ENCODE peak calls at places on chromosomes 6 and 20, in four cellular contexts. H, U, V and A are unnamed samples. For H3K27me3 and H3K4me1, the result is how much of the 10 kb centered on the place peaks cover.

GRCh38 chr20:21272279-21272678 is 30.9 kb upstream of the XRN2 start:
- DNase-seq in V (no peak), U (no peak), H (no peak), A (no peak)

GRCh38 chr20:35606127-35606526 is 9.5 kb upstream of the SPAG4 start:
- DNase-seq in V (no peak), H (no peak), U (peak), A (no peak)

GRCh38 chr20:33684533-33685327 is 1.5 kb downstream of the E2F1 start:
- DNase-seq in V (no peak), H (no peak), U (no peak), A (no peak)

GRCh38 chr20:40251284-40251932 is 437.6 kb downstream of the MAFB start:
- DNase-seq in H (no peak), V (no peak), U (no peak), A (no peak)

GRCh38 chr6:7902867-7903266 is 7.7 kb downstream of the TXNDC5 start:
- DNase-seq in U (no peak), H (no peak), V (no peak), A (no peak)

GRCh38 chr6:77264970-77265369 is 198.3 kb downstream of the HTR1B start:
- DNase-seq in U (no peak), H (no peak), V (no peak), A (no peak)

GRCh38 chr20:46820682-46821081 is 74.0 kb upstream of the EYA2 start:
- DNase-seq in H (no peak), V (no peak), U (no peak), A (no peak)

GRCh38 chr6:139291813-139292619 is at the start of gene TXLNB:
- DNase-seq in H (peak), U (peak), V (peak), A (peak)

GRCh38 chr6:21905531-21905930 is 312.0 kb downstream of the SOX4 start:
- DNase-seq in U (no peak), V (no peak), H (no peak), A (no peak)

GRCh38 chr6:46323312-46323965 is 152.7 kb upstream of the ENPP5 start:
- DNase-seq in V (no peak), H (no peak), U (no peak), A (no peak)

GRCh38 chr6:42417641-42418112 is 34.0 kb downstream of the TRERF1 start:
- DNase-seq in U (no peak), V (peak), H (peak), A (no peak)

GRCh38 chr6:23503173-23503572 is 622.8 kb upstream of the NRSN1 start:
- DNase-seq in U (no peak), H (no peak), V (no peak), A (no peak)

GRCh38 chr6:99138445-99138844 is 190.7 kb upstream of the FBXL4 start:
- DNase-seq in V (no peak), U (no peak), H (no peak), A (no peak)

GRCh38 chr20:49562341-49563014 is 5.5 kb downstream of the PTGIS start:
- DNase-seq in V (no peak), U (peak), H (no peak), A (peak)

GRCh38 chr6:130293800-130294199 is 71.0 kb upstream of the SAMD3 start:
- DNase-seq in U (no peak), H (peak), V (peak), A (no peak)

GRCh38 chr6:1930356-1930755 is 315.0 kb downstream of the GMDS start:
- DNase-seq in U (no peak), H (no peak), V (no peak), A (no peak)

GRCh38 chr6:34339432-34339831 is 53.0 kb downstream of the NUDT3 start:
- DNase-seq in H (no peak), V (no peak), U (no peak), A (no peak)

GRCh38 chr6:117399924-117400323 is 25.8 kb downstream of the ROS1 start:
- DNase-seq in H (no peak), U (no peak), V (no peak), A (no peak)

GRCh38 chr6:82257088-82257774 is 9.7 kb upstream of the IBTK start:
- DNase-seq in U (no peak), H (no peak), V (no peak), A (no peak)

GRCh38 chr20:31551581-31552081 is 37.4 kb downstream of the HM13 start:
- DNase-seq in H (no peak), V (no peak), U (no peak), A (no peak)

GRCh38 chr20:7503501-7503900 is 436.8 kb downstream of the HAO1 start:
- DNase-seq in V (no peak), H (no peak), U (no peak), A (no peak)

GRCh38 chr6:143490775-143491174 is 20.7 kb downstream of the FUCA2 start:
- DNase-seq in V (no peak), U (no peak), H (no peak), A (no peak)

GRCh38 chr20:10402938-10403593 is 31.0 kb downstream of the MKKS start:
- DNase-seq in U (no peak), V (no peak), H (no peak), A (no peak)

DNA sequence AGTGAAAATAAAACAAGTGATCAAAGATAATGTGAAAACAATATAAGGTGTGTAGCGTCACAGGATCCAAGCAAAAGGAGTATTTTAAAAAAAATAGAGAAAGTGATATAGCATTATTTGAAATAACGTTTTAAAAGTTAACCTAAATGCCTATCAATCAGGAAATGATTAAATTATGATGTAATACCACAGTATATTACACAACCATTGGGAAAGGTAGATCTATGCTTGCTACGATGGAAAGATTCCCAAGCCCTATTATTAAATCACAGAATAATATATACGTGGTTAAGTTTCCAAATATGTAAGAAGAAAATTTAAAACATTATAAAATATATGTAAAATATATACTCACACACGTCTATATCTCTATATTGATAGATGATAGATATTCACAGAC is 15.4 kb upstream of the TCF21 start:
- DNase-seq in V (no peak), H (no peak), U (no peak), A (no peak)
- H3K27me3 ChIP-seq in V (under half), H (under half), U (under half), A (under half)

GRCh38 chr20:9329356-9330092 is 184.9 kb upstream of the LAMP5 start:
- DNase-seq in H (no peak), U (no peak), V (no peak), A (no peak)
- H3K4me1 ChIP-seq in H (under half), U (under half), V (under half), A (under half)

GRCh38 chr20:38918172-38918571 is 8.0 kb upstream of the FAM83D start:
- DNase-seq in H (no peak), U (no peak), V (no peak), A (no peak)
- H3K27ac ChIP-seq in H (no peak), U (no peak), V (no peak), A (no peak)

GRCh38 chr6:29839917-29840316 is 12.3 kb downstream of the HLA-G start:
- DNase-seq in V (no peak), H (no peak), U (no peak), A (no peak)
- H3K27me3 ChIP-seq in V (under half), H (under half), U (under half), A (under half)

DNA sequence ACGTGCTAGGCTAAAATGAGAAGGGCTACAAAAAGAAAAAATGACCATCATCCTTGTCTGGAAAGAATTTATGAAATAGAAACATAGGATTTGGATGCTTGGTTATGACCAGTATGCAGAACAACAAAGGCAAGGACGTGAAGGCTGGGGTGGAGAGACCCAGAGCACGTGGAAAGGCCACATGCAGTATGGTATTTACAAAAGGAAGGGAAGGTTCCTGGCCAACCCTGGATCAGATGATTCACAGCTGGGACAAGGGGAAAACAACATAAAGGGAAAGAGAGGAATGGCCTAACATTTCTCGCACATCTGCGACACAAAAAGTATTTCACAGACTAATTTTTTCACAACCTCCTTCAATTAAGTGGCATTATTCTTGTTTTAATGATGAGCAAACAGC is 8.2 kb downstream of the STX7 start:
- DNase-seq in H (no peak), U (no peak), V (no peak), A (no peak)
- H3K4me1 ChIP-seq in H (under half), U (under half), V (under half), A (under half)

DNA sequence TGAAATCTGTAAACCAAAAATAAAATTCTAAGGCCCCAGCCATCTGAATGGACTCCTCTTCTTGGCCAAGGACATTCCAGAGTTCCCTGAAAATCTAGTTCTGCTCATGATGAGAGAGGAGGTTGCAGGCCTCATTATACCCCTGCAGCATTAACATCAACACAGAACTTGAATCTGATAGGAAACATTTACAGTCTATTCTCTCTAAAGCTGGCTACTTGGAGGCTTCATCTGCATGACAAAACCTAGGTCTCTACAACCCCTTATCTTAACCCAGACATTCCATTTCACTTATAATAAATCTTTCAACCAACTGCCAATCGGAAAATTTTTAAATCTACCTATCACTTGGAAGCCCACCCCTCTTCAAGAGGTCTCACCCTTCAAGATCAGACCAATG is 15.7 kb downstream of the RTN4IP1 start:
- DNase-seq in H (no peak), V (no peak), U (no peak), A (no peak)
- H3K27ac ChIP-seq in H (no peak), V (no peak), U (no peak), A (no peak)

GRCh38 chr20:62760536-62761057 is 35.7 kb upstream of the MRGBP start:
- DNase-seq in U (peak), H (no peak), V (no peak), A (no peak)
- H3K27me3 ChIP-seq in U (under half), H (under half), V (under half), A (half or more)

DNA sequence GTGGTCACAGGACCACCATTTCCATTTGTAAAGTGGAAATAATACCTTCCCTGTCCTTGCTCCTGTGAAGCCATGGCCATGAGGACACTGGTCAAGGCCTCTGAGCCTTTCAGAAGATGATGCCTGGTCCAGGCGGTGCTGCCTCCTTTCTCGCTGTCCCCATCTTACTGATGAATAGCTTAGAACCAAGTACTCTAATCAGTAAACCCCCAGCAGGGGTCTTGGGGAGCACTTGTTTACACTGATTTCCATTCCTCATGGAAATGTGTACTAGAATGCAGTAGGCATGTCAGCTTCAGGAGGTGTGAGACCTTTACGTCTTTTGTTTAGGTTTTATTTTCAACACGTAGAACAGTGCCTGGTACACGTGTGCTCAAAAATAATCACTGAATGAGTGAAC is 75.1 kb downstream of the DZANK1 start:
- DNase-seq in U (no peak), H (no peak), V (no peak), A (no peak)
- H3K4me1 ChIP-seq in U (under half), H (under half), V (under half), A (under half)

DNA sequence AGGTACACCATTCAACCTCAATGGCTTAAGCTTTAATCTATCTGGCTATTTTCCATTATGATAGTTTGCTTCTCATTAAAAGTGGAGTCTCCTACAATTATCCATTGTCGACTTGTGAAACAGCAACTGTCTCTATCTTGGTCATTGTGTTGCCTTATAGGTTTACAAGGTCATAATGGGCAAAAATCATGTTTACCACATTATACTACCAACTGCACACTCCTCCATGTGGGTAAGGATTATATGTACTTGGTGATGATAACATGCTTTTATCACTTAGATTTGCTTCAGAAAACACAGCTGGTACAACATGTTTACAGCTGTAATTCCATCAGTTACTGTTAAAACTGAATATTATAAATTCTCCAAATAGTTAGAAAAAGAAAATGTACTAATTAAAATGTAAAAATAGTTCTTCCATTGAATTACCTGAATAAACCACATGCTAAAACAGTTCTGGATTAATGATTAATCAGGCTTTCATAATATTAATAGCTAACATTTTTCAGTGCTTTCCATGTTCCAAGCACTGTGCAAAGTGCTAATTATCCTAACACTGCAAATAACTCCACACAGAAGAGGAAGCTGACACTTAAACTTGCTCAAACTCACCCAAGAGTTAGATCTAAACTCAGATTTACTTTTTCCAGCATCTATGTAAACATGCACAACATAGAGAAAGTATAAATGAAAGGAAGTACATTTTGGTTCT is 96.7 kb downstream of the OGFRL1 start:
- DNase-seq in U (no peak), H (no peak), V (no peak), A (no peak)
- H3K27ac ChIP-seq in U (no peak), H (no peak), V (no peak), A (peak)